ENCODE peak calls at places on chromosomes 5 and 9, in ten cellular contexts. Y, B, S, U, N, K, J, E, W and R are unnamed samples.

GRCh38 chr9:84778537-84778936 is 109.0 kb downstream of the NTRK2 start:
- DNase-seq in U (no peak), W (no peak), B (no peak), J (no peak), Y (no peak), N (no peak), E (no peak), K (no peak), S (no peak), R (no peak)

GRCh38 chr5:173498286-173498685 is 118.2 kb downstream of the BOD1 start:
- DNase-seq in S (no peak), J (no peak), K (no peak), B (no peak), W (no peak), N (peak; percentile 36), Y (no peak), E (no peak), U (no peak), R (no peak)

GRCh38 chr5:84384604-84385575 is at the start of gene EDIL3:
- DNase-seq in Y (no peak), E (peak; percentile 53), N (peak; percentile 54), B (no peak), W (no peak), S (no peak), U (no peak), K (peak; percentile 48), J (peak; percentile 32), R (no peak)

GRCh38 chr5:172942556-172942955 is 16.7 kb upstream of the RPL26L1 start:
- DNase-seq in B (no peak), W (no peak), Y (no peak), N (no peak), E (no peak), K (no peak), J (no peak), S (no peak), U (no peak), R (no peak)

GRCh38 chr9:35920004-35920658 is 10.8 kb downstream of the SPAAR start:
- DNase-seq in N (no peak), B (no peak), W (no peak), S (no peak), U (no peak), E (no peak), Y (no peak), K (peak; percentile 77), J (no peak), R (no peak)

GRCh38 chr9:35161713-35162604 is at the start of gene UNC13B:
- DNase-seq in K (peak; percentile 97), E (peak; percentile 95), B (peak; percentile 68), W (peak; percentile 60), U (peak; percentile 74), Y (peak; percentile 70), S (peak; percentile 22), N (peak; percentile 90), J (peak; percentile 81), R (peak; percentile 31)

GRCh38 chr5:153938131-153938842 is 100.4 kb downstream of the FAM114A2 start:
- DNase-seq in K (no peak), E (no peak), B (no peak), Y (no peak), N (no peak), J (no peak), S (no peak), U (no peak), W (no peak), R (no peak)

GRCh38 chr5:95283761-95284511 is 958 bp downstream of the MCTP1 start:
- DNase-seq in N (no peak), K (peak; percentile 52), S (peak; percentile 56), W (peak; percentile 10), E (peak; percentile 72), Y (no peak), J (no peak), B (no peak), U (no peak), R (no peak)

GRCh38 chr5:115869256-115869655 is 27.5 kb downstream of the AP3S1 start:
- DNase-seq in S (no peak), W (no peak), N (no peak), U (no peak), E (no peak), B (no peak), Y (no peak), K (no peak), J (no peak), R (no peak)

GRCh38 chr9:97500263-97500662 is 1.2 kb upstream of the TMOD1 start:
- DNase-seq in K (no peak), N (no peak), J (no peak), B (no peak), Y (no peak), W (no peak), U (no peak), E (no peak), S (no peak), R (no peak)

GRCh38 chr9:122314193-122314592 is 49.5 kb downstream of the MRRF start:
- DNase-seq in E (no peak), K (no peak), Y (no peak), U (no peak), W (no peak), N (no peak), J (no peak), B (no peak), S (no peak), R (no peak)

GRCh38 chr9:101479337-101480045 is 43.9 kb upstream of the ALDOB start:
- DNase-seq in E (no peak), J (no peak), N (no peak), B (no peak), W (no peak), U (no peak), K (no peak), Y (no peak), S (no peak), R (no peak)

GRCh38 chr9:89477811-89478583 is 19.9 kb downstream of the SEMA4D start:
- DNase-seq in N (no peak), E (no peak), S (no peak), J (no peak), W (peak; percentile 74), B (no peak), U (no peak), K (peak; percentile 47), Y (no peak), R (no peak)

GRCh38 chr5:43204958-43205357 is 12.9 kb downstream of the NIM1K start:
- DNase-seq in U (no peak), S (no peak), B (no peak), J (no peak), Y (no peak), K (no peak), N (no peak), W (no peak), E (no peak), R (no peak)

GRCh38 chr5:139982975-139983240 is 60.2 kb downstream of the NRG2 start:
- DNase-seq in U (no peak), E (no peak), J (no peak), K (no peak), N (no peak), B (no peak), Y (no peak), S (no peak), W (no peak), R (no peak)

GRCh38 chr9:136981588-136982231 is 1.1 kb upstream of the LCNL1 start:
- DNase-seq in S (no peak), E (no peak), J (no peak), K (no peak), W (no peak), B (no peak), U (no peak), N (no peak), Y (no peak), R (no peak)

GRCh38 chr9:34644766-34645314 is 1.6 kb upstream of the GALT start:
- DNase-seq in N (no peak), Y (no peak), U (no peak), J (no peak), S (no peak), K (no peak), E (no peak), W (no peak), B (no peak), R (no peak)

GRCh38 chr9:93541005-93541404 is 35.4 kb upstream of the PHF2 start:
- DNase-seq in W (no peak), Y (no peak), N (no peak), B (no peak), U (no peak), S (no peak), E (no peak), J (no peak), K (no peak), R (no peak)

GRCh38 chr9:30774326-30774725 is 1610.1 kb upstream of the ACO1 start:
- DNase-seq in Y (no peak), U (no peak), B (no peak), N (no peak), E (peak; percentile 15), S (no peak), W (no peak), K (peak; percentile 22), J (no peak), R (no peak)

GRCh38 chr5:82538339-82539034 is 260.3 kb upstream of the RPS23 start:
- DNase-seq in B (no peak), Y (no peak), U (no peak), E (no peak), W (no peak), J (no peak), K (no peak), S (no peak), N (no peak), R (no peak)

GRCh38 chr5:24225051-24225450 is 419.7 kb downstream of the CDH10 start:
- DNase-seq in N (no peak), W (no peak), U (no peak), J (no peak), B (no peak), S (no peak), K (no peak), Y (no peak), E (no peak), R (no peak)

GRCh38 chr9:69223605-69224004 is 49.5 kb downstream of the TJP2 start:
- DNase-seq in U (peak; percentile 50), K (no peak), E (no peak), W (no peak), B (no peak), N (peak; percentile 57), S (peak; percentile 27), J (no peak), Y (no peak), R (no peak)

GRCh38 chr5:174413520-174414314 is 310.7 kb upstream of the MSX2 start:
- DNase-seq in B (no peak), U (peak; percentile 55), S (no peak), E (no peak), J (no peak), W (no peak), Y (no peak), K (no peak), N (peak; percentile 85), R (no peak)

GRCh38 chr9:93594041-93594756 is 17.8 kb downstream of the PHF2 start:
- DNase-seq in N (no peak), Y (no peak), J (no peak), W (no peak), B (no peak), U (no peak), K (peak; percentile 77), E (peak; percentile 69), S (no peak), R (no peak)